ENCODE peak calls at places on chromosomes 13 and 19, in ten cellular contexts. One of them, this sample, is unnamed. For H3K9me3, the result is how much of the 10 kb centered on the place peaks cover.

GRCh38 chr13:107678075-107678689 is 537.2 kb downstream of the LIG4 start:
- DNase-seq in A549: no peak
- DNase-seq in CD8-positive, alpha-beta memory T cell: no peak
- DNase-seq in small intestine: no peak
- DNase-seq in HepG2: no peak
- DNase-seq in Panc1: no peak
- DNase-seq in heart left ventricle: no peak
- DNase-seq in lower lobe of right lung: no peak
- DNase-seq in cardiac muscle cell: peak
- DNase-seq in Caco-2: no peak
- DNase-seq in this sample: no peak

GRCh38 chr13:64248371-64249065 is 2832.9 kb upstream of the PCDH20 start:
- DNase-seq in Caco-2: peak
- DNase-seq in CD8-positive, alpha-beta memory T cell: no peak
- DNase-seq in lower lobe of right lung: no peak
- DNase-seq in HepG2: no peak
- DNase-seq in Panc1: no peak
- DNase-seq in heart left ventricle: no peak
- DNase-seq in small intestine: no peak
- DNase-seq in A549: no peak
- DNase-seq in cardiac muscle cell: no peak
- DNase-seq in this sample: no peak

GRCh38 chr19:55488986-55489710 is 912 bp downstream of the SSC5D start:
- DNase-seq in Caco-2: no peak
- DNase-seq in heart left ventricle: no peak
- DNase-seq in A549: no peak
- DNase-seq in HepG2: no peak
- DNase-seq in lower lobe of right lung: no peak
- DNase-seq in small intestine: no peak
- DNase-seq in cardiac muscle cell: no peak
- DNase-seq in CD8-positive, alpha-beta memory T cell: no peak
- DNase-seq in Panc1: no peak
- DNase-seq in this sample: no peak

GRCh38 chr19:32358311-32358710 is 12.9 kb downstream of the ZNF507 start:
- DNase-seq in HepG2: no peak
- DNase-seq in CD8-positive, alpha-beta memory T cell: no peak
- DNase-seq in Panc1: no peak
- DNase-seq in lower lobe of right lung: no peak
- DNase-seq in Caco-2: no peak
- DNase-seq in cardiac muscle cell: no peak
- DNase-seq in heart left ventricle: no peak
- DNase-seq in A549: no peak
- DNase-seq in small intestine: no peak
- DNase-seq in this sample: no peak

GRCh38 chr19:6480843-6481415 is 658 bp downstream of the DENND1C start:
- DNase-seq in small intestine: no peak
- DNase-seq in Panc1: no peak
- DNase-seq in cardiac muscle cell: no peak
- DNase-seq in CD8-positive, alpha-beta memory T cell: no peak
- DNase-seq in lower lobe of right lung: no peak
- DNase-seq in A549: no peak
- DNase-seq in heart left ventricle: no peak
- DNase-seq in Caco-2: no peak
- DNase-seq in HepG2: no peak
- DNase-seq in this sample: no peak

GRCh38 chr13:93788456-93788855 is 561.8 kb downstream of the GPC6 start:
- DNase-seq in heart left ventricle: no peak
- DNase-seq in Caco-2: no peak
- DNase-seq in CD8-positive, alpha-beta memory T cell: no peak
- DNase-seq in HepG2: peak
- DNase-seq in lower lobe of right lung: no peak
- DNase-seq in cardiac muscle cell: no peak
- DNase-seq in Panc1: no peak
- DNase-seq in A549: no peak
- DNase-seq in small intestine: no peak
- DNase-seq in this sample: no peak

GRCh38 chr13:101488734-101489133 is 36.3 kb downstream of the ITGBL1 start:
- DNase-seq in Panc1: no peak
- DNase-seq in A549: no peak
- DNase-seq in small intestine: no peak
- DNase-seq in cardiac muscle cell: no peak
- DNase-seq in heart left ventricle: no peak
- DNase-seq in CD8-positive, alpha-beta memory T cell: no peak
- DNase-seq in lower lobe of right lung: no peak
- DNase-seq in Caco-2: no peak
- DNase-seq in HepG2: no peak
- DNase-seq in this sample: no peak

GRCh38 chr13:46367622-46368327 is 19.3 kb downstream of the RUBCNL start:
- DNase-seq in A549: no peak
- DNase-seq in CD8-positive, alpha-beta memory T cell: no peak
- DNase-seq in Panc1: no peak
- DNase-seq in small intestine: no peak
- DNase-seq in heart left ventricle: no peak
- DNase-seq in Caco-2: no peak
- DNase-seq in cardiac muscle cell: no peak
- DNase-seq in lower lobe of right lung: no peak
- DNase-seq in HepG2: no peak
- DNase-seq in this sample: no peak

GRCh38 chr19:2454199-2454961 is 2.4 kb downstream of the LMNB2 start:
- DNase-seq in small intestine: no peak
- DNase-seq in Caco-2: no peak
- DNase-seq in Panc1: no peak
- DNase-seq in CD8-positive, alpha-beta memory T cell: no peak
- DNase-seq in HepG2: no peak
- DNase-seq in cardiac muscle cell: no peak
- DNase-seq in A549: no peak
- DNase-seq in heart left ventricle: no peak
- DNase-seq in lower lobe of right lung: no peak
- DNase-seq in this sample: no peak

GRCh38 chr19:48353682-48354081 is 10.1 kb downstream of the TMEM143 start:
- DNase-seq in heart left ventricle: no peak
- DNase-seq in Panc1: no peak
- DNase-seq in small intestine: no peak
- DNase-seq in HepG2: no peak
- DNase-seq in CD8-positive, alpha-beta memory T cell: no peak
- DNase-seq in cardiac muscle cell: no peak
- DNase-seq in lower lobe of right lung: no peak
- DNase-seq in A549: peak
- DNase-seq in Caco-2: no peak
- DNase-seq in this sample: no peak

GRCh38 chr19:38759590-38760003 is 13.7 kb downstream of the LGALS7 start:
- DNase-seq in CD8-positive, alpha-beta memory T cell: no peak
- DNase-seq in Caco-2: no peak
- DNase-seq in A549: no peak
- DNase-seq in lower lobe of right lung: no peak
- DNase-seq in Panc1: no peak
- DNase-seq in cardiac muscle cell: no peak
- DNase-seq in heart left ventricle: no peak
- DNase-seq in small intestine: peak
- DNase-seq in HepG2: peak
- DNase-seq in this sample: no peak

GRCh38 chr19:2412449-2412848 is 14.9 kb downstream of the TIMM13 start:
- DNase-seq in lower lobe of right lung: no peak
- DNase-seq in A549: no peak
- DNase-seq in HepG2: no peak
- DNase-seq in Panc1: no peak
- DNase-seq in cardiac muscle cell: no peak
- DNase-seq in CD8-positive, alpha-beta memory T cell: no peak
- DNase-seq in heart left ventricle: no peak
- DNase-seq in Caco-2: no peak
- DNase-seq in small intestine: no peak
- DNase-seq in this sample: no peak

GRCh38 chr13:80430561-80430960 is 89.6 kb upstream of the SPRY2 start:
- DNase-seq in cardiac muscle cell: no peak
- DNase-seq in small intestine: no peak
- DNase-seq in lower lobe of right lung: no peak
- DNase-seq in HepG2: no peak
- DNase-seq in Panc1: no peak
- DNase-seq in heart left ventricle: no peak
- DNase-seq in Caco-2: no peak
- DNase-seq in CD8-positive, alpha-beta memory T cell: no peak
- DNase-seq in A549: no peak
- DNase-seq in this sample: no peak

GRCh38 chr13:98171806-98172569 is 5.1 kb downstream of the RNF113B start:
- DNase-seq in small intestine: no peak
- DNase-seq in A549: no peak
- DNase-seq in HepG2: no peak
- DNase-seq in heart left ventricle: peak
- DNase-seq in lower lobe of right lung: no peak
- DNase-seq in CD8-positive, alpha-beta memory T cell: no peak
- DNase-seq in Panc1: no peak
- DNase-seq in Caco-2: no peak
- DNase-seq in cardiac muscle cell: no peak
- DNase-seq in this sample: no peak

GRCh38 chr13:100254002-100254401 is 165.1 kb downstream of the PCCA start:
- DNase-seq in Caco-2: no peak
- DNase-seq in cardiac muscle cell: no peak
- DNase-seq in A549: peak
- DNase-seq in HepG2: no peak
- DNase-seq in lower lobe of right lung: no peak
- DNase-seq in Panc1: no peak
- DNase-seq in small intestine: no peak
- DNase-seq in heart left ventricle: no peak
- DNase-seq in CD8-positive, alpha-beta memory T cell: no peak
- DNase-seq in this sample: no peak

DNA sequence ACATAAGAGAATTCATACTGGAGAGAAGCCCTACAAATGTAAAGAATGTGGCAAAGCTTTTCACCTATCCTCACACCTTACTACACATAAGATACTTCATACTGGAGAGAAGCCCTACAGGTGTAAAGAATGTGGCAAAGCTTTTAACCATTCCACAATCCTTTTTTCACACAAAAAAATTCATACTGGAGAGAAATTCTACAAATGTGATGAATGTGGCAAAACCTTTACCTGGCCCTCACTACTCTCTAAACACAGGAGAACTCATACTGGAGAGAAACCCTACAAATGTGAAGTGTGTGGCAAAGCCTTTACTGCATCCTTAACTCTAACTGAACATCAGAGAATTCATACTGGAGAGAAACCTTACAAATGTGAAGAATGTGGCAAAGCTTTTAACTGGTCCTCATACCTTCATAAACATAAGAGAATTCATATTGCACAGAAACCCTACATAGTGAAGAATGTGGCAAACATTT is 14.0 kb upstream of the ZNF506 start:
- DNase-seq in small intestine: no peak
- DNase-seq in A549: no peak
- DNase-seq in CD8-positive, alpha-beta memory T cell: no peak
- DNase-seq in cardiac muscle cell: no peak
- DNase-seq in Caco-2: no peak
- DNase-seq in Panc1: no peak
- DNase-seq in heart left ventricle: no peak
- DNase-seq in lower lobe of right lung: no peak
- DNase-seq in HepG2: no peak
- DNase-seq in this sample: no peak
- H3K9me3 ChIP-seq in small intestine: under half
- H3K9me3 ChIP-seq in A549: under half
- H3K9me3 ChIP-seq in CD8-positive, alpha-beta memory T cell: under half
- H3K9me3 ChIP-seq in cardiac muscle cell: under half
- H3K9me3 ChIP-seq in Caco-2: half or more
- H3K9me3 ChIP-seq in Panc1: under half
- H3K9me3 ChIP-seq in heart left ventricle: half or more
- H3K9me3 ChIP-seq in lower lobe of right lung: half or more
- H3K9me3 ChIP-seq in HepG2: half or more
- H3K9me3 ChIP-seq in this sample: under half

DNA sequence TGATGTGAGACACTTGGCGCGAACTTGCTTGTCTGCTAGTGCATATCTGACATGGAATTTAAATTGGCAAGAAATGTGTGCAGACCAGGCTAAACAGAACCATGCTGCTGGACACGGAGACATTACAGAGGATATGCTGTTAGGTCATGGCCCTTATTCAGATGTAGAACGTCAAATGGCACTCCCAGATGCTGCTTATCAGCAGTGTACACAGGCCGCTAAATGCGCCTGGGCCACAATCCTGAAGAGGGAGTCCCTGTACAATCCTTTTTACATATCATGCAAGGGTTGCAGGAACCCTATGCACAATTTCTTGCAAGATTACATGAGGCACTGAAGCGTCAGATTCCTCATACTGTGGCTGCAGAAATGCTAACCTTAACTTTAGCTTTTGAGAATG is 9.3 kb downstream of the ZNF350 start:
- DNase-seq in heart left ventricle: no peak
- DNase-seq in CD8-positive, alpha-beta memory T cell: no peak
- DNase-seq in Panc1: no peak
- DNase-seq in Caco-2: no peak
- DNase-seq in A549: no peak
- DNase-seq in cardiac muscle cell: no peak
- DNase-seq in small intestine: no peak
- DNase-seq in HepG2: no peak
- DNase-seq in lower lobe of right lung: no peak
- DNase-seq in this sample: no peak
- H3K9me3 ChIP-seq in heart left ventricle: half or more
- H3K9me3 ChIP-seq in CD8-positive, alpha-beta memory T cell: half or more
- H3K9me3 ChIP-seq in Panc1: under half
- H3K9me3 ChIP-seq in Caco-2: under half
- H3K9me3 ChIP-seq in A549: half or more
- H3K9me3 ChIP-seq in cardiac muscle cell: under half
- H3K9me3 ChIP-seq in small intestine: under half
- H3K9me3 ChIP-seq in HepG2: half or more
- H3K9me3 ChIP-seq in lower lobe of right lung: half or more
- H3K9me3 ChIP-seq in this sample: half or more

GRCh38 chr19:43905897-43906296 is 29.2 kb downstream of the ZNF45 start:
- DNase-seq in HepG2: no peak
- DNase-seq in A549: no peak
- DNase-seq in Caco-2: no peak
- DNase-seq in CD8-positive, alpha-beta memory T cell: no peak
- DNase-seq in cardiac muscle cell: no peak
- DNase-seq in lower lobe of right lung: no peak
- DNase-seq in heart left ventricle: no peak
- DNase-seq in small intestine: no peak
- DNase-seq in Panc1: no peak
- DNase-seq in this sample: no peak
- H3K9me3 ChIP-seq in HepG2: half or more
- H3K9me3 ChIP-seq in A549: half or more
- H3K9me3 ChIP-seq in Caco-2: under half
- H3K9me3 ChIP-seq in CD8-positive, alpha-beta memory T cell: under half
- H3K9me3 ChIP-seq in cardiac muscle cell: under half
- H3K9me3 ChIP-seq in lower lobe of right lung: half or more
- H3K9me3 ChIP-seq in heart left ventricle: half or more
- H3K9me3 ChIP-seq in small intestine: under half
- H3K9me3 ChIP-seq in Panc1: under half
- H3K9me3 ChIP-seq in this sample: under half

DNA sequence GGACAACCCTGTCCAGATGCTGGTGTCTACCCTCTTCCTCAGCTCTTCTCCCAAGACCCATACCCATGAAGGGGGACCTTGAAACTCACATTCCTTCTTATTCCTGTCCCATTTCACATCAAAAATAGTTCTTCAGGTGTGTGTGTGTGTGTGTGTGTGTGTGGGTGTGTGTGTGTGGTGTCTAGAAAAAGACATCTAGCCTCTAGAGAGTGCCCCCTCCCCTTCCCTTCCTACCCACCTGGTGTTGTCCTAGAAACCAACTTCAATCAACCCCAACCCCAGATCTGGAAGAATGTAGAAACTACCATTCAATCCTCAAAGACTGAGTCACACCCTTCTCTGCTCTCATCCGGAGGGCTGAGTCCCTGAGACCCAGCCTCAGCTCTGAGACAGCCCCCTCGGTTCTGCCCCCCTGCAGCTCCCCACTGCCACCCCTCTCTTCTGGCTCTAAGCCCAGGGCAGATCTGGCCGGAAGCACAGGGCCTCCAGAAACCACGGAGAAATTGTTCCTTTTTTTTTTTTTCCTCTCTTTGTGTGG is 3.5 kb downstream of the KCNN4 start:
- DNase-seq in CD8-positive, alpha-beta memory T cell: peak
- DNase-seq in Panc1: no peak
- DNase-seq in lower lobe of right lung: no peak
- DNase-seq in small intestine: no peak
- DNase-seq in Caco-2: no peak
- DNase-seq in A549: no peak
- DNase-seq in heart left ventricle: no peak
- DNase-seq in cardiac muscle cell: no peak
- DNase-seq in HepG2: no peak
- DNase-seq in this sample: no peak
- H3K9me3 ChIP-seq in CD8-positive, alpha-beta memory T cell: under half
- H3K9me3 ChIP-seq in Panc1: under half
- H3K9me3 ChIP-seq in lower lobe of right lung: under half
- H3K9me3 ChIP-seq in small intestine: under half
- H3K9me3 ChIP-seq in Caco-2: under half
- H3K9me3 ChIP-seq in A549: under half
- H3K9me3 ChIP-seq in heart left ventricle: under half
- H3K9me3 ChIP-seq in cardiac muscle cell: under half
- H3K9me3 ChIP-seq in HepG2: under half
- H3K9me3 ChIP-seq in this sample: under half